ENCODE peak calls at places on chromosome 2, in five cellular contexts. L, E, K, P and M are unnamed samples.

GRCh38 chr2:36492216-36492945 is 105.6 kb downstream of the FEZ2 start:
- DNase-seq in K (no peak), P (no peak), E (peak; percentile 44), L (no peak), M (no peak)

GRCh38 chr2:183579686-183580085 is 455.4 kb downstream of the NUP35 start:
- DNase-seq in L (no peak), K (no peak), P (no peak), E (peak; percentile 9), M (no peak)

GRCh38 chr2:9809448-9810088 is 33.7 kb upstream of the TAF1B start:
- DNase-seq in L (no peak), K (no peak), P (no peak), E (no peak), M (no peak)

GRCh38 chr2:84829693-84830092 is 51.2 kb downstream of the TRABD2A start:
- DNase-seq in E (no peak), L (no peak), P (no peak), K (no peak), M (no peak)

GRCh38 chr2:96642564-96643350 is at the start of gene FER1L5:
- DNase-seq in L (no peak), P (peak; percentile 37), E (peak; percentile 83), K (no peak), M (no peak)

GRCh38 chr2:104790100-104790811 is 63.7 kb upstream of the POU3F3 start:
- DNase-seq in E (no peak), K (no peak), P (no peak), L (no peak), M (no peak)

GRCh38 chr2:137893145-137893544 is 71.1 kb upstream of the HNMT start:
- DNase-seq in P (no peak), E (no peak), K (no peak), L (no peak), M (no peak)

GRCh38 chr2:192749606-192750200 is 555.0 kb upstream of the TMEFF2 start:
- DNase-seq in L (no peak), P (no peak), E (peak; percentile 5), K (no peak), M (peak; percentile 40)

GRCh38 chr2:216765810-216766259 is 70.5 kb upstream of the IGFBP5 start:
- DNase-seq in K (no peak), E (no peak), L (peak; percentile 45), P (no peak), M (no peak)

GRCh38 chr2:138814123-138814883 is 34.1 kb upstream of the NXPH2 start:
- DNase-seq in K (no peak), P (no peak), E (peak; percentile 2), L (no peak), M (peak; percentile 22)

GRCh38 chr2:10009811-10010781 is 33.3 kb upstream of the KLF11 start:
- DNase-seq in L (peak; percentile 90), P (peak; percentile 99), E (peak; percentile 76), K (no peak), M (no peak)

GRCh38 chr2:75146221-75146902 is 53.0 kb downstream of the TACR1 start:
- DNase-seq in P (no peak), L (no peak), K (no peak), E (peak; percentile 54), M (peak; percentile 17)

GRCh38 chr2:171819453-171819852 is 74.6 kb downstream of the SLC25A12 start:
- DNase-seq in E (no peak), P (no peak), L (no peak), K (no peak), M (no peak)

GRCh38 chr2:149018971-149019370 is 19.5 kb upstream of the LYPD6B start:
- DNase-seq in L (no peak), K (no peak), P (no peak), E (no peak), M (no peak)

DNA sequence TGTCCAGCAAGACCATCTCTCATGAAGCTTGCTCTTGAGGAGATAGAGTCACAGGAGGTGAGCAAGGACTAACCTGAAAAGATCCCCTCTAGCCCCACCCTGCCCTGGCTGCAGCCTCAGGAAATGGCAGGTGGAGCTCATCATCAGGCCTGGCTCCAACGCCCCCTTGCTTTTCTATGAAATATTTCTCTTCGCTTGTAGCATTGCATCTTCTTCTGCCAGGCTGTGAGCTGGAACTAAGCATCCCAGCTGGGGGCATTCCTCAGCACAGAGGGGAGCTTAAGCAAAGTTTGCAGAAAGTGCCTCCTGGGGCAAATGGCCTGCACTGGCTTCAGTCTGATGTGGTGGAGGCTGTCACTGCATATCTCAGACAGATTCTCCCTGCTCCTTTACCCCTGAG is 90.1 kb upstream of the LGALSL start:
- DNase-seq in P (no peak), E (no peak), L (no peak), K (no peak), M (no peak)
- TF ChIP-seq CTCF in P (no peak), E (no peak), L (no peak), K (no peak), M (no peak)

DNA sequence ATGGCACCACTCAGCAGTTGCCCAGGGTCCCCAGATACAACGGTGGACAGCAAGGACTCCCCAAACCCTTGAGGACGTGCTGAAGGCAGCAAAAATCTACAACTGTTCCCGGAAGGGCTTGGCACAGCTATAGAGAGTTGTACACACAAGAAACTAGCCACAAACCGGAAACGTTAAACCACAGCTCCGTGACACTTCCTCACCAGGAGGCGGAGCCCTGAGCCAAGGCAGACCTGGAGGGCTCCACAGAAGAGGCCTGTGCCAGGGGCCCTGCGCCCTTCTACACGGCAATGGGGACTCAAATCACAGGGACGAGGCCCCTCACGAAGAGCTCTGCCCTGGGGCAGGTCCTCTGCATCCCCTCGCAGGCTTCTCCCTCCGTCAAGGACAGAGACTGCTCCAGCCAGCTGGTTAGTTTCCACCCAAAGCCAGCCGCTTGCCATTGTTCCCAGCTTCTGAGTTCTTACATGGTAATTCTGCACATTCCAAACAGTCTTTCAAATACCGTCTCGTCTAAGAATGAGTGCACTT is 133.3 kb downstream of the HDAC4 start:
- DNase-seq in K (peak; percentile 37), E (peak; percentile 85), L (peak; percentile 65), P (no peak), M (peak; percentile 91)
- TF ChIP-seq CTCF in K (peak; percentile 32), E (no peak), L (peak; percentile 35), P (no peak), M (peak; percentile 35)

GRCh38 chr2:6916736-6917070 is 509 bp upstream of the RNF144A start:
- DNase-seq in E (no peak), P (no peak), L (no peak), K (no peak), M (no peak)

GRCh38 chr2:6913415-6914157 is 3.6 kb upstream of the RNF144A start:
- DNase-seq in L (no peak), E (no peak), P (no peak), K (no peak), M (no peak)

GRCh38 chr2:6914829-6915228 is 2.4 kb upstream of the RNF144A start:
- DNase-seq in E (peak; percentile 38), P (no peak), K (no peak), L (no peak), M (peak; percentile 78)

GRCh38 chr2:6916224-6916623 is 988 bp upstream of the RNF144A start:
- DNase-seq in L (no peak), K (no peak), P (no peak), E (no peak), M (no peak)

DNA sequence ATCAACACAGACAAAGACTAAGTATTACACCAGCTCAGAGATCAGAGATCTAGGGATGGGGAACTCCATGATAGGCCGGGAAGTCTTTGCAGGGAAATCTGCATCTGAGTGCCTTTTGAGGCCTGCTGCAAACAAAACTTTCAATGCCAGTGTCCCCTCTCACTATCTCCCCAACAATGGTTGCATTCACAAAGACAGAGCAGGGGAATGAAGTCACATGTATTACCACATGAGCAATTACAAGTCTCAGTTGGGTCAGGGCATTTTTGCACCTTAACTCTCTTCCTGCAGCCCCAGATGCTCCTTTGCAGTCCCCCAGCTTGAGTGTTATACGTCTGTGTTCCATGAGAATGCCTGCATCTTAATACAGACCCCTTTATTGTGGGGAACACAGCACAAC is 1.8 kb upstream of the RNF144A start:
- DNase-seq in L (no peak), E (no peak), K (no peak), P (no peak), M (no peak)
- TF ChIP-seq CTCF in L (no peak), E (no peak), K (no peak), P (no peak), M (no peak)

GRCh38 chr2:100767224-100767653 is 52.7 kb upstream of the NPAS2 start:
- DNase-seq in P (no peak), L (no peak), E (peak; percentile 54), K (peak; percentile 90), M (peak; percentile 59)

GRCh38 chr2:100773538-100773937 is 46.4 kb upstream of the NPAS2 start:
- DNase-seq in E (no peak), K (no peak), L (no peak), P (no peak), M (no peak)

GRCh38 chr2:100766806-100767205 is 53.1 kb upstream of the NPAS2 start:
- DNase-seq in K (no peak), P (no peak), E (no peak), L (no peak), M (no peak)

GRCh38 chr2:100767810-100768806 is 51.8 kb upstream of the NPAS2 start:
- DNase-seq in P (no peak), E (no peak), K (no peak), L (no peak), M (peak; percentile 43)

GRCh38 chr2:100771125-100771524 is 48.8 kb upstream of the NPAS2 start:
- DNase-seq in L (no peak), P (no peak), E (no peak), K (no peak), M (no peak)
- TF ChIP-seq CTCF in L (no peak), P (no peak), E (no peak), K (no peak), M (no peak)

DNA sequence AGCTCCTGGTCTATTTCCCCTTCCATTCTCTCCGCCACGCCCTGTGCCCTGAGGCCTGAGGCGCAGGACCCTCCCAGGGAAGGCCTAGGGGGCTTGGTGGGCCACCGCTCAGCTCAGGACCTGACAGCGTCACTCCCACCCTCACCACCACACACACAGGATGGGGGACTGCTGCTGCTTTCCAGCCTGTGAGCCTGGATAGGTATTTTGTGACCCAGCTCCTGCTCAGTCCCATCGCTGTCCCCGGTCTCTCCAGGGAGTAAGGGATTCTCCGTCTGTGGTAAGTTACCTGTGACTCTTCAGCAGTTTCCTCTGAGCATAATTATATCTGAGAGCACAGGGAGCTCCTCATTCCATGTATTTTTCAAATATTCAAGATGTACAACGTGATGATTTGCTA is 16.3 kb downstream of the FAM228A start:
- DNase-seq in E (no peak), P (no peak), L (no peak), K (no peak), M (no peak)
- TF ChIP-seq CTCF in E (no peak), P (no peak), L (no peak), K (no peak), M (no peak)

DNA sequence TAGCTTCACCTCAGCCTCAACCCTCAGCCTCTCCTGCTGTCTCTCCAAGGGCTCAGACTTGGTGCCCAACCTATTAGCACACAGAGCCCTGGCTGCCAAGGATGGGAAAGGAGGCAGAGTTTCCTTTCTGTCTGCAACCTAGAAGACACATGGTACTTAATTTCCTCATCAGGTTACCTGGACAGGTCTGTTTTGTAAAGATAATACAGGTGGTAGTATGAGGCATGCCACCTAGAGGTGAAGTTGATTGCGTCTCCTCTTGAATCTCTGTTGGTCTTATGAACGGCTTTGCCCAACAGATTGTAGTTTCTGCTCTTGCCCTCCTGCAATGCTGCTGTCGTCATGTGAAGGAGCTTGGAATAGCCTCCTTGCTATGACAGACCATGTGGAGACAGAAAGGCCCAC is 44.5 kb upstream of the RMND5A start:
- DNase-seq in K (no peak), E (no peak), P (no peak), L (no peak), M (peak; percentile 26)
- TF ChIP-seq CTCF in K (peak; percentile 9), E (no peak), P (peak; percentile 9), L (peak; percentile 7), M (no peak)